ENCODE peak calls at places on chromosomes 1 and 21, in ten cellular contexts. D is cerebellum; N is NCI-H1105; M is naive thymus-derived CD4-positive, alpha-beta T cell; Q is activated T-cell treated with anti-CD3 and anti-CD28 coated beads, Interleukin-2, amount 50 U/mL, for 1 hour; B is GM04504; X is prostate gland; R is T-helper 1 cell; K is fibroblast of mammary gland; V is AG10803. W is an unnamed sample.

GRCh38 chr1:175188936-175189335 is 3.6 kb downstream of the KIAA0040 start:
- DNase-seq in K (no peak), N (no peak), R (peak), D (no peak), M (peak), X (no peak), V (no peak), Q (peak), B (no peak), W (peak)

GRCh38 chr1:25065246-25066238 is 135.5 kb upstream of the RUNX3 start:
- DNase-seq in B (peak), X (no peak), N (no peak), Q (peak), K (peak), D (no peak), M (no peak), R (no peak), V (peak), W (no peak)

GRCh38 chr1:50735443-50735842 is 224.6 kb downstream of the FAF1 start:
- DNase-seq in M (no peak), N (peak), X (no peak), V (peak), K (peak), Q (no peak), B (no peak), R (no peak), D (no peak), W (no peak)

GRCh38 chr1:224067207-224067606 is 46.7 kb upstream of the FBXO28 start:
- DNase-seq in B (no peak), R (no peak), Q (no peak), X (no peak), K (no peak), M (no peak), V (no peak), D (no peak), N (no peak), W (no peak)

GRCh38 chr1:182135946-182136345 is 74.4 kb upstream of the ZNF648 start:
- DNase-seq in R (no peak), V (no peak), Q (no peak), K (no peak), B (no peak), M (no peak), N (no peak), X (no peak), D (no peak), W (no peak)

GRCh38 chr1:201758508-201759050 is 70.4 kb upstream of the IPO9 start:
- DNase-seq in D (no peak), Q (no peak), M (no peak), V (no peak), X (no peak), N (peak), R (no peak), B (no peak), K (no peak), W (no peak)

GRCh38 chr1:165235158-165235776 is 121.2 kb downstream of the LMX1A start:
- DNase-seq in M (no peak), V (no peak), B (no peak), Q (no peak), X (no peak), K (no peak), D (no peak), N (peak), R (no peak), W (peak)

GRCh38 chr1:214808845-214809460 is 206.0 kb downstream of the CENPF start:
- DNase-seq in B (no peak), R (no peak), Q (no peak), K (peak), V (peak), M (no peak), X (no peak), D (no peak), N (no peak), W (no peak)

GRCh38 chr1:205597691-205598314 is 34.0 kb downstream of the ELK4 start:
- DNase-seq in B (no peak), D (no peak), K (peak), R (no peak), N (no peak), Q (no peak), V (no peak), X (no peak), M (no peak), W (no peak)

GRCh38 chr1:89906088-89906487 is 85.3 kb downstream of the LRRC8D start:
- DNase-seq in R (no peak), N (no peak), D (no peak), Q (no peak), M (no peak), X (no peak), V (no peak), K (no peak), B (no peak), W (no peak)

GRCh38 chr1:36339615-36340014 is 16.2 kb upstream of the EVA1B start:
- DNase-seq in R (no peak), B (no peak), K (no peak), V (no peak), X (no peak), D (no peak), Q (no peak), M (no peak), N (no peak), W (no peak)

GRCh38 chr21:37073417-37074194 is 552 bp downstream of the TTC3 start:
- DNase-seq in B (peak), V (peak), D (peak), R (peak), Q (peak), X (peak), N (peak), M (peak), K (peak), W (peak)

GRCh38 chr1:15218287-15219279 is 28.4 kb upstream of the FHAD1 start:
- DNase-seq in K (peak), N (no peak), D (no peak), R (no peak), M (no peak), Q (no peak), B (no peak), V (no peak), X (no peak), W (peak)

GRCh38 chr1:230938924-230939368 is 39.7 kb downstream of the TTC13 start:
- DNase-seq in N (no peak), Q (no peak), B (no peak), R (no peak), X (no peak), V (no peak), M (no peak), K (no peak), D (no peak), W (no peak)

GRCh38 chr1:157993179-157994080 is at the start of gene KIRREL1:
- DNase-seq in B (no peak), X (peak), Q (no peak), D (no peak), M (no peak), R (no peak), N (peak), V (peak), K (peak), W (peak)

GRCh38 chr1:15739745-15740144 is 2.6 kb upstream of the TMEM82 start:
- DNase-seq in Q (no peak), D (no peak), X (no peak), K (no peak), N (no peak), B (no peak), R (no peak), M (no peak), V (no peak), W (peak)

GRCh38 chr1:110554871-110555801 is 36.2 kb upstream of the KCNA10 start:
- DNase-seq in K (peak), X (peak), N (no peak), V (peak), B (no peak), R (peak), Q (peak), M (peak), D (peak), W (peak)

W was measured in body of pancreas.